ENCODE peak calls at places on chromosome 20, in ten cellular contexts. G is NCI-H1105 treated with DMSO at 0.1 percent for 48 hours, V is HuH-7.5, F is AG08396, K is skeletal muscle cell, T is NCI-H2081, Z is HEK293T, R is LNCaP clone FGC, J is H9, M is NCI-H510A. W is an unnamed sample.

GRCh38 chr20:50930139-50931047 is 844 bp downstream of the ADNP start:
- DNase-seq in Z (no peak), F (peak), J (no peak), K (no peak), T (peak), M (no peak), V (no peak), G (no peak), R (no peak), W (peak)

GRCh38 chr20:16352321-16352720 is 220.9 kb downstream of the KIF16B start:
- DNase-seq in R (no peak), F (no peak), J (no peak), V (no peak), Z (no peak), T (no peak), M (no peak), K (no peak), G (no peak), W (no peak)

GRCh38 chr20:58878399-58878798 is 25.9 kb downstream of the GNAS start:
- DNase-seq in T (no peak), G (no peak), F (no peak), K (no peak), M (no peak), R (no peak), Z (no peak), J (no peak), V (no peak), W (peak)

GRCh38 chr20:4602297-4602631 is 119.4 kb upstream of the PRND start:
- DNase-seq in M (no peak), J (no peak), Z (no peak), R (no peak), V (no peak), G (no peak), T (no peak), K (no peak), F (no peak), W (no peak)

GRCh38 chr20:50533061-50533460 is 22.9 kb downstream of the PTPN1 start:
- DNase-seq in R (no peak), V (no peak), Z (no peak), J (no peak), M (no peak), T (no peak), K (no peak), F (no peak), G (no peak), W (no peak)

GRCh38 chr20:48069626-48070025 is 284.3 kb upstream of the SULF2 start:
- DNase-seq in G (no peak), F (no peak), T (no peak), M (no peak), R (no peak), J (no peak), K (no peak), Z (no peak), V (no peak), W (no peak)

GRCh38 chr20:458766-459165 is 3.6 kb downstream of the TBC1D20 start:
- DNase-seq in Z (no peak), V (no peak), F (no peak), J (no peak), G (no peak), K (no peak), T (no peak), R (no peak), M (no peak), W (no peak)

GRCh38 chr20:59933849-59934585 is 580 bp upstream of the SYCP2 start:
- DNase-seq in T (peak), K (no peak), V (peak), Z (peak), G (no peak), J (peak), M (peak), R (no peak), F (peak), W (peak)

GRCh38 chr20:24779166-24779565 is 169.9 kb upstream of the CST7 start:
- DNase-seq in F (no peak), G (no peak), V (no peak), K (no peak), T (no peak), R (no peak), M (no peak), Z (no peak), J (peak), W (no peak)

GRCh38 chr20:12414446-12415274 is 497.0 kb downstream of the BTBD3 start:
- DNase-seq in M (no peak), V (no peak), K (no peak), Z (no peak), R (no peak), G (no peak), F (no peak), J (no peak), T (no peak), W (peak)

GRCh38 chr20:1266167-1266973 is at the start of gene SNPH:
- DNase-seq in G (peak), M (peak), K (peak), Z (peak), J (peak), V (no peak), R (no peak), T (peak), F (peak), W (peak)

GRCh38 chr20:1844723-1845523 is 50.3 kb upstream of the SIRPA start:
- DNase-seq in R (no peak), J (no peak), K (peak), F (peak), Z (no peak), M (no peak), T (no peak), G (peak), V (no peak), W (peak)

GRCh38 chr20:45010399-45010828 is 44.1 kb downstream of the STK4 start:
- DNase-seq in R (no peak), K (no peak), J (no peak), M (no peak), G (no peak), F (no peak), Z (no peak), T (no peak), V (no peak), W (no peak)

GRCh38 chr20:52410182-52410647 is 218.6 kb upstream of the ZFP64 start:
- DNase-seq in M (no peak), R (no peak), J (no peak), F (no peak), K (peak), Z (no peak), V (no peak), G (no peak), T (no peak), W (peak)

GRCh38 chr20:8389381-8390368 is 257.6 kb downstream of the PLCB1 start:
- DNase-seq in Z (peak), V (no peak), T (peak), G (peak), F (peak), J (no peak), K (no peak), M (peak), R (peak), W (peak)

GRCh38 chr20:50478162-50479036 is 31.8 kb upstream of the PTPN1 start:
- DNase-seq in J (peak), F (peak), R (no peak), Z (peak), T (peak), V (peak), K (no peak), G (peak), M (peak), W (peak)

GRCh38 chr20:3734111-3734843 is 1.8 kb downstream of the HSPA12B start:
- DNase-seq in F (no peak), M (no peak), G (peak), Z (no peak), R (no peak), T (no peak), V (no peak), K (no peak), J (peak), W (no peak)

GRCh38 chr20:10303852-10304251 is 85.2 kb downstream of the SNAP25 start:
- DNase-seq in R (no peak), V (no peak), Z (no peak), J (no peak), G (no peak), T (no peak), K (no peak), M (no peak), F (no peak), W (no peak)

GRCh38 chr20:47097691-47098622 is 203.3 kb downstream of the EYA2 start:
- DNase-seq in Z (no peak), J (no peak), M (no peak), G (no peak), F (no peak), K (no peak), T (no peak), V (no peak), R (no peak), W (no peak)

GRCh38 chr20:37342231-37343177 is 3.4 kb upstream of the SRC start:
- DNase-seq in F (no peak), J (peak), M (no peak), R (no peak), Z (peak), V (no peak), K (no peak), G (no peak), T (no peak), W (no peak)